ENCODE peak calls at places on chromosomes 16 and 17, in five cellular contexts. E is endodermal cell, M is hepatocyte, G is cardiac muscle cell, I is psoas muscle. D is an unnamed sample.

GRCh38 chr16:57190136-57190535 is 4.0 kb downstream of the RSPRY1 start:
- DNase-seq in E (no peak), M (no peak), G (no peak), I (no peak), D (no peak)

GRCh38 chr17:40605301-40605700 is 40.0 kb upstream of the CCR7 start:
- DNase-seq in E (no peak), M (no peak), G (no peak), I (no peak), D (no peak)

GRCh38 chr17:13521784-13522183 is 79.9 kb downstream of the HS3ST3A1 start:
- DNase-seq in E (no peak), M (no peak), G (no peak), I (no peak), D (no peak)

GRCh38 chr17:56141046-56141839 is 12.0 kb upstream of the ANKFN1 start:
- DNase-seq in E (no peak), M (no peak), G (peak; percentile 40), I (no peak), D (no peak)

GRCh38 chr16:12503201-12503600 is 300.5 kb downstream of the CPPED1 start:
- DNase-seq in E (no peak), M (no peak), G (no peak), I (no peak), D (no peak)

GRCh38 chr16:48123104-48123788 is 32.5 kb downstream of the ABCC12 start:
- DNase-seq in E (no peak), M (peak; percentile 63), G (no peak), I (peak; percentile 30), D (peak; percentile 94)

GRCh38 chr16:49698416-49698815 is 157.5 kb downstream of the ZNF423 start:
- DNase-seq in E (peak; percentile 79), M (no peak), G (peak; percentile 80), I (no peak), D (no peak)

GRCh38 chr16:5036228-5037156 is 2.8 kb upstream of the NAGPA start:
- DNase-seq in E (peak; percentile 81), M (no peak), G (no peak), I (no peak), D (no peak)

GRCh38 chr16:1871974-1872635 is at the start of gene MEIOB:
- DNase-seq in E (peak; percentile 94), M (peak; percentile 44), G (peak; percentile 59), I (peak; percentile 35), D (no peak)

GRCh38 chr16:20901441-20902112 is 1.0 kb downstream of the LYRM1 start:
- DNase-seq in E (peak; percentile 75), M (peak; percentile 70), G (peak; percentile 42), I (peak; percentile 36), D (no peak)

GRCh38 chr17:3524024-3524423 is 33.6 kb downstream of the TRPV3 start:
- DNase-seq in E (no peak), M (no peak), G (no peak), I (no peak), D (no peak)
- H3K4me1 ChIP-seq in E (peaks cover 7% of the 10 kb centered on the region), M (peaks cover 1% of the 10 kb centered on the region), G (no peaks in the 10 kb centered on the region), I (no peaks in the 10 kb centered on the region), D (no peaks in the 10 kb centered on the region)

GRCh38 chr17:17144061-17144460 is 62.1 kb downstream of the PLD6 start:
- DNase-seq in E (no peak), M (no peak), G (no peak), I (peak; percentile 3), D (no peak)

GRCh38 chr17:17147821-17148220 is 58.3 kb downstream of the PLD6 start:
- DNase-seq in E (no peak), M (no peak), G (no peak), I (no peak), D (no peak)

GRCh38 chr17:17144916-17145665 is 61.0 kb downstream of the PLD6 start:
- DNase-seq in E (no peak), M (no peak), G (no peak), I (peak; percentile 5), D (no peak)

GRCh38 chr17:17149520-17150449 is 56.3 kb downstream of the PLD6 start:
- DNase-seq in E (no peak), M (no peak), G (no peak), I (no peak), D (no peak)

GRCh38 chr17:17146791-17147406 is 59.2 kb downstream of the PLD6 start:
- DNase-seq in E (peak; percentile 93), M (peak; percentile 34), G (no peak), I (peak; percentile 53), D (no peak)
- H3K4me3 ChIP-seq in E (no peak overlapping the region), M (no peak overlapping the region), G (no peak overlapping the region), I (no peak overlapping the region), D (no peak overlapping the region)

GRCh38 chr17:81863123-81863675 is 2.9 kb upstream of the P4HB start:
- DNase-seq in E (no peak), M (no peak), G (no peak), I (no peak), D (no peak)

GRCh38 chr17:81858967-81859905 is 1.1 kb downstream of the P4HB start:
- DNase-seq in E (no peak), M (no peak), G (no peak), I (no peak), D (no peak)

GRCh38 chr17:81858170-81858966 is 2.0 kb downstream of the P4HB start:
- DNase-seq in E (no peak), M (no peak), G (no peak), I (no peak), D (no peak)

GRCh38 chr17:81859906-81860755 is at the start of gene P4HB:
- DNase-seq in E (no peak), M (no peak), G (no peak), I (no peak), D (no peak)

DNA sequence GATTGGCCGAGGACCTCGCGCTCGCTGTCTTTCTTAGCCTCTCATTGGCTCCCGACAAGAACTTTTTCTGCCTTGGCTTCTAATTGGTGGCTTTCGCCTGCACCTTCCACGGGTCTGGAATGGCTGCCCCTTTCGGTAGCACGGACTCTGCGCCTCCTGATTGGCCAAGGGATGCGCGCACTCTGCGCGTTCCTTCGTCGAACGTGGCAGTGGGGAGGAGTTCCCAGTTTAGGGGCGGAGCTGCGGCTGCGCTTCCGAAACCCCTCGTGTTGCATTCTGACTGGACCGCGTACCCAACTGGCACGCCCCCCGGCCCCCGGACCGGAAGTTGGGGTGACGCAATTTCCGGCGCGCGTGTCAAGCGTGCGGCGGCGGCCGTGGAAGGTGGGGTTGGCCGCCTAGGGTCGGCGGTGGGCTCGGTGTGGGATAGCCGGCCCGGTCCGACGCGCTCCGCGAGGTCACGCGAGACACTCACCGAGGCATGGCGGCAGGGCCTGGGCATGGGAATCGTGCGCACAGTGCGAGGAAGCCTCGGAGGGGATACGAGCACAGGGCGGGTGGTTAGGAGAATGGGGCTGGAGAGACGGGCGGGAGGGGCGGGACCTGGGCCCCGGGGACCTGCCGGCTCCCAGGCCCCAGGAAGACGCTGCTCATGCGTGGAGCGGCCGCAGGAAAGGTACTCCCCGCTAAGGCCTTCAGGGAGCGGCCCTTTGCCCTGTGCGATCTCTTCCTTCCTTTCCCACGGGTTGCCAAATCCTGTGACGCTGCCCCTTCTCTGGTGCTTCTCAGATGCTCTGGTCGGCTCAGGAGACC is 627 bp upstream of the P4HB start:
- DNase-seq in E (peak; percentile 100), M (peak; percentile 100), G (peak; percentile 100), I (peak; percentile 99), D (peak; percentile 100)
- H3K4me1 ChIP-seq in E (peaks cover 8% of the 10 kb centered on the region), M (peaks cover 29% of the 10 kb centered on the region), G (peaks cover 16% of the 10 kb centered on the region), I (peaks cover 34% of the 10 kb centered on the region), D (peaks cover 8% of the 10 kb centered on the region)

DNA sequence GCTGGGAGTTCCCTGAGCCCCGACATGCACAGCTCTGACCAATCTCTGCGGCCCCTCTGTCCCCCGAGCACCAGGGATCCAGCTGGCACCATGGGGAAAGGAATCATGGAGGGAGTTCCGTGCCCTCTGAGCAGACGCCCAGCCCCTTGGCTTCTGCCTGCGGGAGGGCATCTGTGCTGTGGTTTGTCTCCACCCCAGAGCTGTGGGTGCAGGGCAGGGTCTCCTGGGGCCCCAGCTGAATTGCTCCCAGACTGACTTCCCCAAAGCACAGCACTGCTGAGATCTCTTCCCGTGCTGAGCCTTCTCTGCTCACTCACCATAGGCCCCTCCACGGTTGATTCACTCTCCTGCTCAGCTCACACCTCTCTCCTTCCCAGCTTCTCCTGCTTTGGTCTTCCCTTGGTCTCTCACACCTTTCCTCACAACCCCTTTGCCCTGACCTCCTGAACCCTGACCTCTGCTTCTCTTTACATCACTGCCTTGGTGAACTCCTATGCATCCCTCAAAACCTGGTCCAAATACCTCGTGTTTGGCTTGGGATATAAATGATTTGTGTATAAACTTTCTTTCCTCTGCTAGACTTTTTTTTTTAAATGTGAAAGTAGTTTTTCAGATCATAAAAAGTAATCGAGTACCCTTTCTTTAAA is 265.2 kb downstream of the SEC14L1 start:
- DNase-seq in E (no peak), M (no peak), G (no peak), I (no peak), D (no peak)
- H3K4me3 ChIP-seq in E (no peak overlapping the region), M (no peak overlapping the region), G (no peak overlapping the region), I (no peak overlapping the region), D (no peak overlapping the region)

GRCh38 chr16:88685156-88686061 is 898 bp downstream of the SNAI3 start:
- DNase-seq in E (peak; percentile 77), M (peak; percentile 72), G (no peak), I (no peak), D (no peak)
- H3K4me1 ChIP-seq in E (no peaks in the 10 kb centered on the region), M (peaks cover 20% of the 10 kb centered on the region), G (peaks cover 13% of the 10 kb centered on the region), I (peaks cover 42% of the 10 kb centered on the region), D (no peaks in the 10 kb centered on the region)

DNA sequence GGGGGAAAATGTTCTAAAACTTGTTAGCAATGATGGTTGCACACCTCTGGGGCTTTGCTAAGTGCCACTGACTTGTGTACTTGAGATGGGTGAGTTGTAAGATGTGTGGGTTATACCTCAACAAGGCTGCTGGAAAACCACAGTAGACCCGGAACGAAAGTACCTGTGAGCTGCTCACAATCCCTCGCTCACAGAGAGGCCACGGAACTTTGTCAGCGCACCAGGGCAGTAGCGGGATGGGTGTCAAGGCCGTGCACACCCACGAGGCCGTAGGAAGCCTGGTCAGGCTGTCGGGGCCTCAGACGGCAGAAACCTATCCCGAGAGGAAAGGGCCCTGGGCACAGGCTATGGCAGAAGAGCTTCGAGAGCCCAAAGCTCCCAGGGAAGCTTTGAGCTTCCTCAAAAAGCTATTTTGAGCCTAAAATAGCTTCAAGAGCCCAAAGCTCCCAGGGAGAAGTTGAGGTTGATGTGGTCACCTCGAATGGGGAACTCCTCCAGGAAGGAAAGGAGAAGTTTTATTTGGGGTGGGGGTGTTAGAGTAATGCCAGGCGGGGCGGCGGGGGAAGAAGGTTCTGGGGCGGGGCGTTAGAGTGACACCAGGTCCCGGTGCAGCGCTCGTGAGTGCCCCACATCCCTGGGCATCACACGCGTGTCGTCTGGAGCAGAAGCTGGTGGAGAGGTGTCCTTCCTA is 19.0 kb downstream of the CBFA2T3 start:
- DNase-seq in E (no peak), M (no peak), G (no peak), I (peak; percentile 28), D (no peak)
- H3K4me3 ChIP-seq in E (no peak overlapping the region), M (no peak overlapping the region), G (no peak overlapping the region), I (peak overlapping the region; percentile 4), D (no peak overlapping the region)

D was measured in RWPE2.